ENCODE peak calls at places on chromosomes 11 and 22, in nine cellular contexts. One of them, this sample, is unnamed.

GRCh38 chr11:106306942-106307341 is 229.5 kb downstream of the AASDHPPT start:
- DNase-seq in GM20000: no peak
- DNase-seq in skeletal muscle cell: no peak
- DNase-seq in H54: no peak
- DNase-seq in nephron progenitor cell: no peak
- DNase-seq in stimulated activated CD4-positive, alpha-beta T cell treated with anti-CD3 and anti-CD28 coated beads, Interleukin-4, amount 100 ng/mL, for 1 hour: no peak
- DNase-seq in lung microvascular endothelial cell: no peak
- DNase-seq in frontal cortex: no peak
- DNase-seq in HT1080: no peak
- DNase-seq in this sample: no peak

GRCh38 chr11:121249039-121249663 is 43.4 kb upstream of the SC5D start:
- DNase-seq in GM20000: peak; percentile 63
- DNase-seq in skeletal muscle cell: no peak
- DNase-seq in H54: peak; percentile 4
- DNase-seq in nephron progenitor cell: no peak
- DNase-seq in stimulated activated CD4-positive, alpha-beta T cell treated with anti-CD3 and anti-CD28 coated beads, Interleukin-4, amount 100 ng/mL, for 1 hour: no peak
- DNase-seq in lung microvascular endothelial cell: peak; percentile 58
- DNase-seq in frontal cortex: peak; percentile 55
- DNase-seq in HT1080: peak; percentile 50
- DNase-seq in this sample: no peak

GRCh38 chr11:98734686-98735085 is 286.1 kb upstream of the CNTN5 start:
- DNase-seq in GM20000: no peak
- DNase-seq in skeletal muscle cell: no peak
- DNase-seq in H54: no peak
- DNase-seq in nephron progenitor cell: no peak
- DNase-seq in stimulated activated CD4-positive, alpha-beta T cell treated with anti-CD3 and anti-CD28 coated beads, Interleukin-4, amount 100 ng/mL, for 1 hour: no peak
- DNase-seq in lung microvascular endothelial cell: no peak
- DNase-seq in frontal cortex: no peak
- DNase-seq in HT1080: no peak
- DNase-seq in this sample: no peak

GRCh38 chr22:29345932-29346331 is 30.4 kb upstream of the RASL10A start:
- DNase-seq in GM20000: no peak
- DNase-seq in skeletal muscle cell: no peak
- DNase-seq in H54: no peak
- DNase-seq in nephron progenitor cell: no peak
- DNase-seq in stimulated activated CD4-positive, alpha-beta T cell treated with anti-CD3 and anti-CD28 coated beads, Interleukin-4, amount 100 ng/mL, for 1 hour: no peak
- DNase-seq in lung microvascular endothelial cell: no peak
- DNase-seq in frontal cortex: no peak
- DNase-seq in HT1080: no peak
- DNase-seq in this sample: no peak

GRCh38 chr11:108669711-108670110 is 4.8 kb downstream of the DDX10 start:
- DNase-seq in GM20000: no peak
- DNase-seq in skeletal muscle cell: no peak
- DNase-seq in H54: no peak
- DNase-seq in nephron progenitor cell: no peak
- DNase-seq in stimulated activated CD4-positive, alpha-beta T cell treated with anti-CD3 and anti-CD28 coated beads, Interleukin-4, amount 100 ng/mL, for 1 hour: no peak
- DNase-seq in lung microvascular endothelial cell: no peak
- DNase-seq in frontal cortex: no peak
- DNase-seq in HT1080: no peak
- DNase-seq in this sample: no peak

GRCh38 chr11:72308226-72309073 is 64.5 kb upstream of the PHOX2A start:
- DNase-seq in GM20000: peak; percentile 19
- DNase-seq in skeletal muscle cell: peak; percentile 83
- DNase-seq in H54: no peak
- DNase-seq in nephron progenitor cell: no peak
- DNase-seq in stimulated activated CD4-positive, alpha-beta T cell treated with anti-CD3 and anti-CD28 coated beads, Interleukin-4, amount 100 ng/mL, for 1 hour: no peak
- DNase-seq in lung microvascular endothelial cell: peak; percentile 59
- DNase-seq in frontal cortex: peak; percentile 39
- DNase-seq in HT1080: peak; percentile 91
- DNase-seq in this sample: peak; percentile 48

GRCh38 chr11:7941608-7942007 is at the start of gene OR10A3:
- DNase-seq in GM20000: no peak
- DNase-seq in skeletal muscle cell: no peak
- DNase-seq in H54: no peak
- DNase-seq in nephron progenitor cell: no peak
- DNase-seq in stimulated activated CD4-positive, alpha-beta T cell treated with anti-CD3 and anti-CD28 coated beads, Interleukin-4, amount 100 ng/mL, for 1 hour: no peak
- DNase-seq in lung microvascular endothelial cell: no peak
- DNase-seq in frontal cortex: no peak
- DNase-seq in HT1080: no peak
- DNase-seq in this sample: no peak

GRCh38 chr11:130162733-130163132 is 3.2 kb downstream of the ST14 start:
- DNase-seq in GM20000: no peak
- DNase-seq in skeletal muscle cell: no peak
- DNase-seq in H54: no peak
- DNase-seq in nephron progenitor cell: no peak
- DNase-seq in stimulated activated CD4-positive, alpha-beta T cell treated with anti-CD3 and anti-CD28 coated beads, Interleukin-4, amount 100 ng/mL, for 1 hour: no peak
- DNase-seq in lung microvascular endothelial cell: no peak
- DNase-seq in frontal cortex: no peak
- DNase-seq in HT1080: no peak
- DNase-seq in this sample: no peak

GRCh38 chr11:102071497-102072472 is 24.5 kb downstream of the CFAP300 start:
- DNase-seq in GM20000: no peak
- DNase-seq in skeletal muscle cell: no peak
- DNase-seq in H54: no peak
- DNase-seq in nephron progenitor cell: no peak
- DNase-seq in stimulated activated CD4-positive, alpha-beta T cell treated with anti-CD3 and anti-CD28 coated beads, Interleukin-4, amount 100 ng/mL, for 1 hour: no peak
- DNase-seq in lung microvascular endothelial cell: no peak
- DNase-seq in frontal cortex: no peak
- DNase-seq in HT1080: no peak
- DNase-seq in this sample: no peak

GRCh38 chr11:113722934-113723333 is 16.8 kb upstream of the TMPRSS5 start:
- DNase-seq in GM20000: no peak
- DNase-seq in skeletal muscle cell: no peak
- DNase-seq in H54: no peak
- DNase-seq in nephron progenitor cell: no peak
- DNase-seq in stimulated activated CD4-positive, alpha-beta T cell treated with anti-CD3 and anti-CD28 coated beads, Interleukin-4, amount 100 ng/mL, for 1 hour: no peak
- DNase-seq in lung microvascular endothelial cell: no peak
- DNase-seq in frontal cortex: no peak
- DNase-seq in HT1080: no peak
- DNase-seq in this sample: no peak

GRCh38 chr22:37906364-37907008 is 389 bp downstream of the MICALL1 start:
- DNase-seq in GM20000: peak; percentile 79
- DNase-seq in skeletal muscle cell: no peak
- DNase-seq in H54: peak; percentile 34
- DNase-seq in nephron progenitor cell: peak; percentile 56
- DNase-seq in stimulated activated CD4-positive, alpha-beta T cell treated with anti-CD3 and anti-CD28 coated beads, Interleukin-4, amount 100 ng/mL, for 1 hour: peak; percentile 35
- DNase-seq in lung microvascular endothelial cell: no peak
- DNase-seq in frontal cortex: no peak
- DNase-seq in HT1080: no peak
- DNase-seq in this sample: no peak

GRCh38 chr22:37560682-37561208 is 465 bp downstream of the CDC42EP1 start:
- DNase-seq in GM20000: no peak
- DNase-seq in skeletal muscle cell: no peak
- DNase-seq in H54: no peak
- DNase-seq in nephron progenitor cell: peak; percentile 61
- DNase-seq in stimulated activated CD4-positive, alpha-beta T cell treated with anti-CD3 and anti-CD28 coated beads, Interleukin-4, amount 100 ng/mL, for 1 hour: no peak
- DNase-seq in lung microvascular endothelial cell: peak; percentile 72
- DNase-seq in frontal cortex: peak; percentile 52
- DNase-seq in HT1080: peak; percentile 42
- DNase-seq in this sample: no peak

GRCh38 chr11:5608778-5609177 is 12.3 kb downstream of the TRIM6 start:
- DNase-seq in GM20000: no peak
- DNase-seq in skeletal muscle cell: no peak
- DNase-seq in H54: no peak
- DNase-seq in nephron progenitor cell: no peak
- DNase-seq in stimulated activated CD4-positive, alpha-beta T cell treated with anti-CD3 and anti-CD28 coated beads, Interleukin-4, amount 100 ng/mL, for 1 hour: no peak
- DNase-seq in lung microvascular endothelial cell: no peak
- DNase-seq in frontal cortex: no peak
- DNase-seq in HT1080: no peak
- DNase-seq in this sample: no peak

GRCh38 chr11:30960387-30960992 is 374.3 kb upstream of the MPPED2 start:
- DNase-seq in GM20000: peak; percentile 3
- DNase-seq in skeletal muscle cell: peak; percentile 24
- DNase-seq in H54: no peak
- DNase-seq in nephron progenitor cell: peak; percentile 7
- DNase-seq in stimulated activated CD4-positive, alpha-beta T cell treated with anti-CD3 and anti-CD28 coated beads, Interleukin-4, amount 100 ng/mL, for 1 hour: no peak
- DNase-seq in lung microvascular endothelial cell: peak; percentile 40
- DNase-seq in frontal cortex: peak; percentile 12
- DNase-seq in HT1080: peak; percentile 32
- DNase-seq in this sample: peak; percentile 7

GRCh38 chr11:35553831-35554230 is 28.4 kb upstream of the PAMR1 start:
- DNase-seq in GM20000: no peak
- DNase-seq in skeletal muscle cell: peak; percentile 88
- DNase-seq in H54: no peak
- DNase-seq in nephron progenitor cell: no peak
- DNase-seq in stimulated activated CD4-positive, alpha-beta T cell treated with anti-CD3 and anti-CD28 coated beads, Interleukin-4, amount 100 ng/mL, for 1 hour: no peak
- DNase-seq in lung microvascular endothelial cell: peak; percentile 17
- DNase-seq in frontal cortex: no peak
- DNase-seq in HT1080: peak; percentile 50
- DNase-seq in this sample: peak; percentile 93

GRCh38 chr22:37599161-37599560 is 9.5 kb upstream of the GGA1 start:
- DNase-seq in GM20000: no peak
- DNase-seq in skeletal muscle cell: no peak
- DNase-seq in H54: no peak
- DNase-seq in nephron progenitor cell: no peak
- DNase-seq in stimulated activated CD4-positive, alpha-beta T cell treated with anti-CD3 and anti-CD28 coated beads, Interleukin-4, amount 100 ng/mL, for 1 hour: no peak
- DNase-seq in lung microvascular endothelial cell: no peak
- DNase-seq in frontal cortex: no peak
- DNase-seq in HT1080: no peak
- DNase-seq in this sample: no peak

GRCh38 chr11:15801126-15801525 is 555.2 kb downstream of the SOX6 start:
- DNase-seq in GM20000: no peak
- DNase-seq in skeletal muscle cell: no peak
- DNase-seq in H54: no peak
- DNase-seq in nephron progenitor cell: no peak
- DNase-seq in stimulated activated CD4-positive, alpha-beta T cell treated with anti-CD3 and anti-CD28 coated beads, Interleukin-4, amount 100 ng/mL, for 1 hour: no peak
- DNase-seq in lung microvascular endothelial cell: no peak
- DNase-seq in frontal cortex: no peak
- DNase-seq in HT1080: no peak
- DNase-seq in this sample: no peak

GRCh38 chr11:44973634-44974401 is 23.1 kb upstream of the TP53I11 start:
- DNase-seq in GM20000: no peak
- DNase-seq in skeletal muscle cell: no peak
- DNase-seq in H54: no peak
- DNase-seq in nephron progenitor cell: no peak
- DNase-seq in stimulated activated CD4-positive, alpha-beta T cell treated with anti-CD3 and anti-CD28 coated beads, Interleukin-4, amount 100 ng/mL, for 1 hour: no peak
- DNase-seq in lung microvascular endothelial cell: no peak
- DNase-seq in frontal cortex: no peak
- DNase-seq in HT1080: no peak
- DNase-seq in this sample: no peak

GRCh38 chr22:49208003-49208402 is 619.7 kb downstream of the BRD1 start:
- DNase-seq in GM20000: no peak
- DNase-seq in skeletal muscle cell: no peak
- DNase-seq in H54: no peak
- DNase-seq in nephron progenitor cell: no peak
- DNase-seq in stimulated activated CD4-positive, alpha-beta T cell treated with anti-CD3 and anti-CD28 coated beads, Interleukin-4, amount 100 ng/mL, for 1 hour: no peak
- DNase-seq in lung microvascular endothelial cell: no peak
- DNase-seq in frontal cortex: no peak
- DNase-seq in HT1080: no peak
- DNase-seq in this sample: no peak

GRCh38 chr22:48622891-48623545 is 1204.7 kb downstream of the BRD1 start:
- DNase-seq in GM20000: no peak
- DNase-seq in skeletal muscle cell: no peak
- DNase-seq in H54: no peak
- DNase-seq in nephron progenitor cell: no peak
- DNase-seq in stimulated activated CD4-positive, alpha-beta T cell treated with anti-CD3 and anti-CD28 coated beads, Interleukin-4, amount 100 ng/mL, for 1 hour: no peak
- DNase-seq in lung microvascular endothelial cell: no peak
- DNase-seq in frontal cortex: no peak
- DNase-seq in HT1080: no peak
- DNase-seq in this sample: no peak

GRCh38 chr22:29171721-29172120 is 34.0 kb upstream of the EMID1 start:
- DNase-seq in GM20000: no peak
- DNase-seq in skeletal muscle cell: no peak
- DNase-seq in H54: no peak
- DNase-seq in nephron progenitor cell: no peak
- DNase-seq in stimulated activated CD4-positive, alpha-beta T cell treated with anti-CD3 and anti-CD28 coated beads, Interleukin-4, amount 100 ng/mL, for 1 hour: no peak
- DNase-seq in lung microvascular endothelial cell: no peak
- DNase-seq in frontal cortex: no peak
- DNase-seq in HT1080: no peak
- DNase-seq in this sample: no peak

GRCh38 chr11:112440518-112440917 is 179.9 kb upstream of the PLET1 start:
- DNase-seq in GM20000: no peak
- DNase-seq in skeletal muscle cell: no peak
- DNase-seq in H54: no peak
- DNase-seq in nephron progenitor cell: no peak
- DNase-seq in stimulated activated CD4-positive, alpha-beta T cell treated with anti-CD3 and anti-CD28 coated beads, Interleukin-4, amount 100 ng/mL, for 1 hour: no peak
- DNase-seq in lung microvascular endothelial cell: no peak
- DNase-seq in frontal cortex: no peak
- DNase-seq in HT1080: no peak
- DNase-seq in this sample: no peak

GRCh38 chr22:38824587-38824986 is 19.2 kb downstream of the NPTXR start:
- DNase-seq in GM20000: peak; percentile 77
- DNase-seq in skeletal muscle cell: peak; percentile 28
- DNase-seq in H54: peak; percentile 40
- DNase-seq in nephron progenitor cell: peak; percentile 90
- DNase-seq in stimulated activated CD4-positive, alpha-beta T cell treated with anti-CD3 and anti-CD28 coated beads, Interleukin-4, amount 100 ng/mL, for 1 hour: peak; percentile 26
- DNase-seq in lung microvascular endothelial cell: peak; percentile 79
- DNase-seq in frontal cortex: peak; percentile 68
- DNase-seq in HT1080: peak; percentile 54
- DNase-seq in this sample: no peak

This sample was measured in AG09309.